ENCODE peak calls at places on chromosome 22, in five cellular contexts. One of them, this sample, is unnamed.

GRCh38 chr22:37842015-37842793 is 1.9 kb downstream of the ANKRD54 start:
- DNase-seq in sigmoid colon: no peak
- DNase-seq in SK-N-SH: no peak
- DNase-seq in left lung: no peak
- DNase-seq in choroid plexus epithelial cell: no peak
- DNase-seq in this sample: no peak

GRCh38 chr22:37674951-37675929 is at the start of gene LGALS1:
- DNase-seq in sigmoid colon: peak; percentile 99
- DNase-seq in SK-N-SH: peak; percentile 84
- DNase-seq in left lung: peak; percentile 95
- DNase-seq in choroid plexus epithelial cell: peak; percentile 97
- DNase-seq in this sample: no peak

GRCh38 chr22:19203839-19204238 is 25.3 kb upstream of the SLC25A1 start:
- DNase-seq in sigmoid colon: peak; percentile 48
- DNase-seq in SK-N-SH: no peak
- DNase-seq in left lung: no peak
- DNase-seq in choroid plexus epithelial cell: no peak
- DNase-seq in this sample: peak; percentile 77

GRCh38 chr22:24759765-24760164 is 14.8 kb downstream of the PIWIL3 start:
- DNase-seq in sigmoid colon: no peak
- DNase-seq in SK-N-SH: no peak
- DNase-seq in left lung: no peak
- DNase-seq in choroid plexus epithelial cell: no peak
- DNase-seq in this sample: no peak

GRCh38 chr22:50621948-50622722 is 5.8 kb downstream of the ARSA start:
- DNase-seq in sigmoid colon: no peak
- DNase-seq in SK-N-SH: peak; percentile 16
- DNase-seq in left lung: no peak
- DNase-seq in choroid plexus epithelial cell: no peak
- DNase-seq in this sample: no peak

GRCh38 chr22:40238425-40239344 is 61.0 kb downstream of the TNRC6B start:
- DNase-seq in sigmoid colon: no peak
- DNase-seq in SK-N-SH: no peak
- DNase-seq in left lung: no peak
- DNase-seq in choroid plexus epithelial cell: peak; percentile 85
- DNase-seq in this sample: no peak

GRCh38 chr22:36386351-36386899 is 1.3 kb downstream of the MYH9 start:
- DNase-seq in sigmoid colon: no peak
- DNase-seq in SK-N-SH: no peak
- DNase-seq in left lung: peak; percentile 68
- DNase-seq in choroid plexus epithelial cell: no peak
- DNase-seq in this sample: no peak

GRCh38 chr22:37784829-37785495 is 22.8 kb upstream of the GCAT start:
- DNase-seq in sigmoid colon: no peak
- DNase-seq in SK-N-SH: peak; percentile 17
- DNase-seq in left lung: peak; percentile 63
- DNase-seq in choroid plexus epithelial cell: no peak
- DNase-seq in this sample: no peak

GRCh38 chr22:30193031-30193794 is 53.3 kb downstream of the LIF start:
- DNase-seq in sigmoid colon: no peak
- DNase-seq in SK-N-SH: no peak
- DNase-seq in left lung: no peak
- DNase-seq in choroid plexus epithelial cell: no peak
- DNase-seq in this sample: no peak

GRCh38 chr22:49760280-49760629 is 67.4 kb downstream of the BRD1 start:
- DNase-seq in sigmoid colon: no peak
- DNase-seq in SK-N-SH: no peak
- DNase-seq in left lung: peak; percentile 4
- DNase-seq in choroid plexus epithelial cell: no peak
- DNase-seq in this sample: peak; percentile 40

GRCh38 chr22:27269751-27270586 is 531.6 kb downstream of the MN1 start:
- DNase-seq in sigmoid colon: no peak
- DNase-seq in SK-N-SH: no peak
- DNase-seq in left lung: no peak
- DNase-seq in choroid plexus epithelial cell: no peak
- DNase-seq in this sample: no peak

GRCh38 chr22:49350441-49351121 is 477.1 kb downstream of the BRD1 start:
- DNase-seq in sigmoid colon: no peak
- DNase-seq in SK-N-SH: no peak
- DNase-seq in left lung: no peak
- DNase-seq in choroid plexus epithelial cell: peak; percentile 9
- DNase-seq in this sample: peak; percentile 63

GRCh38 chr22:38213319-38214247 is 11.8 kb downstream of the MAFF start:
- DNase-seq in sigmoid colon: no peak
- DNase-seq in SK-N-SH: no peak
- DNase-seq in left lung: no peak
- DNase-seq in choroid plexus epithelial cell: no peak
- DNase-seq in this sample: no peak

GRCh38 chr22:30247561-30247960 is 1.0 kb upstream of the LIF start:
- DNase-seq in sigmoid colon: no peak
- DNase-seq in SK-N-SH: no peak
- DNase-seq in left lung: no peak
- DNase-seq in choroid plexus epithelial cell: no peak
- DNase-seq in this sample: no peak

GRCh38 chr22:47552024-47552423 is 789.6 kb downstream of the TBC1D22A start:
- DNase-seq in sigmoid colon: no peak
- DNase-seq in SK-N-SH: no peak
- DNase-seq in left lung: no peak
- DNase-seq in choroid plexus epithelial cell: no peak
- DNase-seq in this sample: no peak

GRCh38 chr22:27507935-27508504 is 293.5 kb downstream of the MN1 start:
- DNase-seq in sigmoid colon: no peak
- DNase-seq in SK-N-SH: no peak
- DNase-seq in left lung: no peak
- DNase-seq in choroid plexus epithelial cell: no peak
- DNase-seq in this sample: no peak

GRCh38 chr22:30474121-30474520 is 2.3 kb upstream of the SEC14L3 start:
- DNase-seq in sigmoid colon: no peak
- DNase-seq in SK-N-SH: no peak
- DNase-seq in left lung: no peak
- DNase-seq in choroid plexus epithelial cell: no peak
- DNase-seq in this sample: no peak

GRCh38 chr22:30830907-30831306 is 136.2 kb downstream of the OSBP2 start:
- DNase-seq in sigmoid colon: no peak
- DNase-seq in SK-N-SH: no peak
- DNase-seq in left lung: no peak
- DNase-seq in choroid plexus epithelial cell: peak; percentile 80
- DNase-seq in this sample: no peak

GRCh38 chr22:21766933-21767462 is 31.4 kb upstream of the YPEL1 start:
- DNase-seq in sigmoid colon: no peak
- DNase-seq in SK-N-SH: no peak
- DNase-seq in left lung: no peak
- DNase-seq in choroid plexus epithelial cell: no peak
- DNase-seq in this sample: no peak

GRCh38 chr22:37021710-37022482 is 2.4 kb downstream of the MPST start:
- DNase-seq in sigmoid colon: no peak
- DNase-seq in SK-N-SH: peak; percentile 82
- DNase-seq in left lung: no peak
- DNase-seq in choroid plexus epithelial cell: peak; percentile 64
- DNase-seq in this sample: no peak

GRCh38 chr22:44249376-44250147 is 63.2 kb downstream of the SHISAL1 start:
- DNase-seq in sigmoid colon: no peak
- DNase-seq in SK-N-SH: no peak
- DNase-seq in left lung: no peak
- DNase-seq in choroid plexus epithelial cell: no peak
- DNase-seq in this sample: peak; percentile 52

GRCh38 chr22:23158516-23159286 is 13.4 kb downstream of the RAB36 start:
- DNase-seq in sigmoid colon: no peak
- DNase-seq in SK-N-SH: no peak
- DNase-seq in left lung: no peak
- DNase-seq in choroid plexus epithelial cell: no peak
- DNase-seq in this sample: no peak

GRCh38 chr22:29702931-29703594 is 16.7 kb upstream of the CABP7 start:
- DNase-seq in sigmoid colon: no peak
- DNase-seq in SK-N-SH: peak; percentile 20
- DNase-seq in left lung: peak; percentile 47
- DNase-seq in choroid plexus epithelial cell: no peak
- DNase-seq in this sample: no peak

GRCh38 chr22:49849161-49850020 is 4.3 kb upstream of the ZBED4 start:
- DNase-seq in sigmoid colon: no peak
- DNase-seq in SK-N-SH: peak; percentile 54
- DNase-seq in left lung: no peak
- DNase-seq in choroid plexus epithelial cell: no peak
- DNase-seq in this sample: no peak

GRCh38 chr22:20979940-20980453 is 2.1 kb upstream of the LZTR1 start:
- DNase-seq in sigmoid colon: no peak
- DNase-seq in SK-N-SH: no peak
- DNase-seq in left lung: no peak
- DNase-seq in choroid plexus epithelial cell: no peak
- DNase-seq in this sample: peak; percentile 87

GRCh38 chr22:35303029-35303624 is 3.4 kb downstream of the TOM1 start:
- DNase-seq in sigmoid colon: no peak
- DNase-seq in SK-N-SH: no peak
- DNase-seq in left lung: no peak
- DNase-seq in choroid plexus epithelial cell: peak; percentile 79
- DNase-seq in this sample: no peak

GRCh38 chr22:41504397-41504796 is 35.5 kb downstream of the ACO2 start:
- DNase-seq in sigmoid colon: no peak
- DNase-seq in SK-N-SH: no peak
- DNase-seq in left lung: no peak
- DNase-seq in choroid plexus epithelial cell: no peak
- DNase-seq in this sample: no peak

GRCh38 chr22:41498322-41498721 is 29.4 kb downstream of the ACO2 start:
- DNase-seq in sigmoid colon: no peak
- DNase-seq in SK-N-SH: no peak
- DNase-seq in left lung: no peak
- DNase-seq in choroid plexus epithelial cell: no peak
- DNase-seq in this sample: no peak

GRCh38 chr22:41499624-41500280 is 30.8 kb downstream of the ACO2 start:
- DNase-seq in sigmoid colon: no peak
- DNase-seq in SK-N-SH: no peak
- DNase-seq in left lung: no peak
- DNase-seq in choroid plexus epithelial cell: no peak
- DNase-seq in this sample: no peak

GRCh38 chr22:41501209-41501608 is 32.3 kb downstream of the ACO2 start:
- DNase-seq in sigmoid colon: no peak
- DNase-seq in SK-N-SH: peak; percentile 33
- DNase-seq in left lung: no peak
- DNase-seq in choroid plexus epithelial cell: peak; percentile 29
- DNase-seq in this sample: no peak

GRCh38 chr22:41500303-41500702 is 31.4 kb downstream of the ACO2 start:
- DNase-seq in sigmoid colon: no peak
- DNase-seq in SK-N-SH: no peak
- DNase-seq in left lung: no peak
- DNase-seq in choroid plexus epithelial cell: no peak
- DNase-seq in this sample: no peak
- TF ChIP-seq CTCF in sigmoid colon: no peak
- TF ChIP-seq CTCF in SK-N-SH: no peak
- TF ChIP-seq CTCF in left lung: no peak
- TF ChIP-seq CTCF in choroid plexus epithelial cell: no peak
- TF ChIP-seq CTCF in this sample: no peak

GRCh38 chr22:45550416-45550815 is 47.7 kb downstream of the FBLN1 start:
- DNase-seq in sigmoid colon: no peak
- DNase-seq in SK-N-SH: no peak
- DNase-seq in left lung: no peak
- DNase-seq in choroid plexus epithelial cell: no peak
- DNase-seq in this sample: peak; percentile 77

GRCh38 chr22:45549739-45550138 is 47.1 kb downstream of the FBLN1 start:
- DNase-seq in sigmoid colon: no peak
- DNase-seq in SK-N-SH: no peak
- DNase-seq in left lung: no peak
- DNase-seq in choroid plexus epithelial cell: no peak
- DNase-seq in this sample: no peak

GRCh38 chr22:45548441-45548840 is 45.8 kb downstream of the FBLN1 start:
- DNase-seq in sigmoid colon: no peak
- DNase-seq in SK-N-SH: no peak
- DNase-seq in left lung: no peak
- DNase-seq in choroid plexus epithelial cell: no peak
- DNase-seq in this sample: peak; percentile 90

GRCh38 chr22:45550891-45551290 is 48.2 kb downstream of the FBLN1 start:
- DNase-seq in sigmoid colon: no peak
- DNase-seq in SK-N-SH: no peak
- DNase-seq in left lung: no peak
- DNase-seq in choroid plexus epithelial cell: no peak
- DNase-seq in this sample: peak; percentile 76

DNA sequence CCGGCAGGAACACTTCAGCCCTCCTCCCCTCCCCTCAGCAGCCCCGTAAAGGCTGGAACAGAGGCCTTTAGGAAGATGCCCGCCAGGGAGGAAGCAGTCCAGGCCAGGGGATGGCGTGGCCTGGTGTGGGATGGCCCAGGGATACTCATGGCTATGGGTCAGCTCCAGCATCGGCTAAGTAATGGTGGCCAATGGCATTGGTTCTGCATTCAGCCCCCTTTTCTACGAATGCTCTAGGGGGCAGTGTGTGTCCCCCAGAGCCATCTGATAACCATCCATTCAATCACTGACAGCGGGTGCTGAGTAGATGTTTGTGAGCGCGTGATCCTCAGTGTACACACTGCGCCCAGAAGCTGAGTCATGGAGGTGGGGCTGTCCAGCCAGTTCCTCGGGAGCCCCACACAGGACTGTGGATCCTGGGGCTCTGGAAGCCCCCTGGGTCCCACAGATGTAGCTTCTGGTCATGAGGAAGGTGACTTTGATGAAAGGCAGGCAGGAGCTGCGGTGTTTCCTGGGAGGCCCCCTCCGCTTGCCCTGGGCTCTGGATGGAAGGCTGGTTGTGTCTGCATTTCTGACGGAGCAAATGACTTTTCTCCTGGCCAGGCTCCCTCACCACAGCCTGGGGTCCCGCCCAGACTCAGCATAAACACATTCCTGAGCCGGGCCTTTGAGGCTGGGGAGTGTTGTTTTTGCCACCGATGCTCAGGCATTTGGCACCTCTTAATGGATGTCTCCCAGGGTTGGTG is 46.5 kb downstream of the FBLN1 start:
- DNase-seq in sigmoid colon: peak; percentile 94
- DNase-seq in SK-N-SH: no peak
- DNase-seq in left lung: peak; percentile 65
- DNase-seq in choroid plexus epithelial cell: peak; percentile 94
- DNase-seq in this sample: peak; percentile 85
- TF ChIP-seq CTCF in sigmoid colon: no peak
- TF ChIP-seq CTCF in SK-N-SH: peak; percentile 29
- TF ChIP-seq CTCF in left lung: no peak
- TF ChIP-seq CTCF in choroid plexus epithelial cell: peak; percentile 60
- TF ChIP-seq CTCF in this sample: peak; percentile 72

DNA sequence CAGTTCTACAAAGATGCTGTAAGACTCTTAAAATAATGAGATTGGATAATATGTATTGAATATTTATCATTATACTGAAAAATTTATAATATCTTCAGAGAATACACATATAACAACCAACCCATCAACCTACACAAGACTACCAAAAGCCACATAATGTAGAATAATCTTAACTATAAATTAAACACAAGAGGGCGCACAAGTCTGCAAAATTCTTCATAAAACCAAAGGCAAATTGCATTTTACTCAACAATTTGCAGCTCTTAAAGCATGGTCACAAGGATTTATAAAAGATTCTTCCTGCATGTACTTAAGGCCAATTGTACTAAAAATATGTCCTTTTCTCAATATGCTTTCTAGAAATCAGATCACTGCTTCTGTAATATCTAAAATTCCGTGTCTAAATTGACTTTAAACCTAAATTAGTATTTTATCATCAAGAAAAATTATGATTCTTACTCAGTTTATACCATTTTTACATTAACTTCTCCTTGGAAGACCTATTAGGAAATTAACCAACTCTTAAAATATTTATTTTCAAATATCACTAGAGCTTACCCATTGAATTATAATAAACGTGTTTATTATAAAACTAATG is 79.0 kb downstream of the TTC28 start:
- DNase-seq in sigmoid colon: no peak
- DNase-seq in SK-N-SH: peak; percentile 25
- DNase-seq in left lung: no peak
- DNase-seq in choroid plexus epithelial cell: peak; percentile 81
- DNase-seq in this sample: no peak
- TF ChIP-seq CTCF in sigmoid colon: no peak
- TF ChIP-seq CTCF in SK-N-SH: peak; percentile 63
- TF ChIP-seq CTCF in left lung: peak; percentile 40
- TF ChIP-seq CTCF in choroid plexus epithelial cell: peak; percentile 38
- TF ChIP-seq CTCF in this sample: peak; percentile 88

GRCh38 chr22:32823024-32823730 is 21.7 kb downstream of the TIMP3 start:
- DNase-seq in sigmoid colon: peak; percentile 62
- DNase-seq in SK-N-SH: peak; percentile 59
- DNase-seq in left lung: no peak
- DNase-seq in choroid plexus epithelial cell: peak; percentile 73
- DNase-seq in this sample: no peak
- TF ChIP-seq CTCF in sigmoid colon: no peak
- TF ChIP-seq CTCF in SK-N-SH: peak; percentile 50
- TF ChIP-seq CTCF in left lung: no peak
- TF ChIP-seq CTCF in choroid plexus epithelial cell: peak; percentile 78
- TF ChIP-seq CTCF in this sample: peak; percentile 74

This sample was measured in chondrocyte.